ENCODE peak calls at places on chromosomes 3 and 15, in four cellular contexts. One of them, this sample, is unnamed.

GRCh38 chr3:22942988-22943387 is 260.1 kb upstream of the UBE2E2 start:
- DNase-seq in NCI-H82: no peak
- DNase-seq in cortex of kidney: no peak
- DNase-seq in HuH-7: no peak
- DNase-seq in this sample: no peak

GRCh38 chr3:65946438-65946837 is 92.3 kb downstream of the MAGI1 start:
- DNase-seq in NCI-H82: no peak
- DNase-seq in cortex of kidney: no peak
- DNase-seq in HuH-7: no peak
- DNase-seq in this sample: peak; percentile 67

GRCh38 chr3:183244981-183245476 is 8.0 kb upstream of the B3GNT5 start:
- DNase-seq in NCI-H82: no peak
- DNase-seq in cortex of kidney: no peak
- DNase-seq in HuH-7: peak; percentile 26
- DNase-seq in this sample: no peak

GRCh38 chr3:106457278-106458210 is 588.7 kb upstream of the CBLB start:
- DNase-seq in NCI-H82: peak; percentile 35
- DNase-seq in cortex of kidney: no peak
- DNase-seq in HuH-7: no peak
- DNase-seq in this sample: peak; percentile 94

GRCh38 chr3:61192222-61192621 is 59.0 kb downstream of the FHIT start:
- DNase-seq in NCI-H82: peak; percentile 47
- DNase-seq in cortex of kidney: no peak
- DNase-seq in HuH-7: no peak
- DNase-seq in this sample: no peak

GRCh38 chr15:77623008-77623877 is 9.5 kb downstream of the LINGO1 start:
- DNase-seq in NCI-H82: peak; percentile 28
- DNase-seq in cortex of kidney: no peak
- DNase-seq in HuH-7: no peak
- DNase-seq in this sample: no peak

GRCh38 chr3:131285456-131285855 is 96.1 kb upstream of the NUDT16 start:
- DNase-seq in NCI-H82: no peak
- DNase-seq in cortex of kidney: no peak
- DNase-seq in HuH-7: no peak
- DNase-seq in this sample: no peak

GRCh38 chr3:16369885-16370284 is 104.9 kb downstream of the OXNAD1 start:
- DNase-seq in NCI-H82: no peak
- DNase-seq in cortex of kidney: no peak
- DNase-seq in HuH-7: no peak
- DNase-seq in this sample: no peak

GRCh38 chr3:77254967-77255831 is 215.3 kb downstream of the ROBO2 start:
- DNase-seq in NCI-H82: peak; percentile 79
- DNase-seq in cortex of kidney: no peak
- DNase-seq in HuH-7: peak; percentile 22
- DNase-seq in this sample: peak; percentile 62

GRCh38 chr15:59406446-59406845 is 31.5 kb upstream of the FAM81A start:
- DNase-seq in NCI-H82: no peak
- DNase-seq in cortex of kidney: no peak
- DNase-seq in HuH-7: no peak
- DNase-seq in this sample: no peak

GRCh38 chr3:63655519-63655918 is 3.0 kb downstream of the SNTN start:
- DNase-seq in NCI-H82: no peak
- DNase-seq in cortex of kidney: no peak
- DNase-seq in HuH-7: no peak
- DNase-seq in this sample: peak; percentile 78

GRCh38 chr15:90680371-90680935 is 36.7 kb upstream of the BLM start:
- DNase-seq in NCI-H82: no peak
- DNase-seq in cortex of kidney: no peak
- DNase-seq in HuH-7: no peak
- DNase-seq in this sample: peak; percentile 95

GRCh38 chr3:169152319-169152718 is 511.2 kb downstream of the MECOM start:
- DNase-seq in NCI-H82: peak; percentile 62
- DNase-seq in cortex of kidney: no peak
- DNase-seq in HuH-7: peak; percentile 28
- DNase-seq in this sample: no peak

GRCh38 chr3:72738752-72739520 is 109.3 kb downstream of the SHQ1 start:
- DNase-seq in NCI-H82: peak; percentile 86
- DNase-seq in cortex of kidney: peak; percentile 16
- DNase-seq in HuH-7: peak; percentile 58
- DNase-seq in this sample: no peak

GRCh38 chr3:197151562-197151961 is 121.9 kb upstream of the MELTF start:
- DNase-seq in NCI-H82: peak; percentile 78
- DNase-seq in cortex of kidney: no peak
- DNase-seq in HuH-7: peak; percentile 21
- DNase-seq in this sample: peak; percentile 55

GRCh38 chr3:172751188-172751571 is 654 bp downstream of the ECT2 start:
- DNase-seq in NCI-H82: peak; percentile 78
- DNase-seq in cortex of kidney: no peak
- DNase-seq in HuH-7: peak; percentile 23
- DNase-seq in this sample: peak; percentile 45